ENCODE peak calls at places on chromosomes 4 and X, in five cellular contexts. U is HEK293T, F is neural crest cell, R is EL, B is substantia nigra. C is an unnamed sample.

GRCh38 chrX:55026143-55026542 is 4.6 kb downstream of the ALAS2 start:
- DNase-seq in U (no peak), F (no peak), R (no peak), B (no peak), C (no peak)

GRCh38 chr4:38661371-38661770 is 2.6 kb upstream of the KLF3 start:
- DNase-seq in U (no peak), F (no peak), R (no peak), B (no peak), C (no peak)

GRCh38 chr4:153602758-153603157 is 81.3 kb upstream of the TLR2 start:
- DNase-seq in U (no peak), F (no peak), R (no peak), B (no peak), C (no peak)

GRCh38 chr4:15920723-15921591 is 17.6 kb downstream of the FGFBP1 start:
- DNase-seq in U (no peak), F (no peak), R (peak; percentile 96), B (peak; percentile 12), C (peak; percentile 92)

GRCh38 chr4:8538076-8538702 is 42.0 kb upstream of the GPR78 start:
- DNase-seq in U (no peak), F (no peak), R (no peak), B (no peak), C (no peak)

GRCh38 chr4:48905363-48906015 is 1.1 kb downstream of the OCIAD2 start:
- DNase-seq in U (no peak), F (no peak), R (peak; percentile 49), B (no peak), C (peak; percentile 45)

GRCh38 chr4:8322794-8323704 is 53.5 kb downstream of the HTRA3 start:
- DNase-seq in U (no peak), F (no peak), R (no peak), B (no peak), C (no peak)

GRCh38 chr4:73727685-73728084 is 12.7 kb upstream of the CXCL8 start:
- DNase-seq in U (no peak), F (no peak), R (no peak), B (no peak), C (peak; percentile 72)

GRCh38 chrX:31854716-31855115 is 782.9 kb upstream of the FTHL17 start:
- DNase-seq in U (no peak), F (no peak), R (no peak), B (no peak), C (no peak)

GRCh38 chrX:71489540-71489939 is 43.4 kb upstream of the OGT start:
- DNase-seq in U (no peak), F (no peak), R (peak; percentile 2), B (no peak), C (no peak)

GRCh38 chrX:129961180-129962083 is 21.0 kb upstream of the BCORL1 start:
- DNase-seq in U (peak; percentile 76), F (peak; percentile 23), R (peak; percentile 48), B (no peak), C (peak; percentile 16)

GRCh38 chr4:37450911-37451310 is 206.4 kb downstream of the NWD2 start:
- DNase-seq in U (no peak), F (no peak), R (no peak), B (no peak), C (no peak)

GRCh38 chr4:4990857-4991540 is 28.3 kb downstream of the CYTL1 start:
- DNase-seq in U (no peak), F (no peak), R (peak; percentile 98), B (peak; percentile 67), C (peak; percentile 22)

GRCh38 chrX:119398974-119399771 is at the start of gene SLC25A43:
- DNase-seq in U (peak; percentile 57), F (peak; percentile 6), R (peak; percentile 42), B (no peak), C (peak; percentile 19)

GRCh38 chrX:155768036-155768769 is 112.9 kb upstream of the VAMP7 start:
- DNase-seq in U (no peak), F (no peak), R (peak; percentile 52), B (no peak), C (no peak)

GRCh38 chr4:84878090-84878489 is 88.4 kb downstream of the WDFY3 start:
- DNase-seq in U (no peak), F (no peak), R (peak; percentile 91), B (no peak), C (peak; percentile 85)

GRCh38 chr4:654526-654845 is 19.6 kb downstream of the ATP5ME start:
- DNase-seq in U (no peak), F (no peak), R (no peak), B (no peak), C (no peak)

GRCh38 chrX:36035550-36035949 is 116.0 kb downstream of the CFAP47 start:
- DNase-seq in U (no peak), F (no peak), R (no peak), B (no peak), C (no peak)

GRCh38 chr4:164904941-164905340 is 28.0 kb downstream of the APELA start:
- DNase-seq in U (no peak), F (no peak), R (no peak), B (no peak), C (no peak)

GRCh38 chr4:25687763-25688162 is 32.1 kb downstream of the SLC34A2 start:
- DNase-seq in U (no peak), F (no peak), R (no peak), B (no peak), C (no peak)

GRCh38 chr4:20422398-20422797 is 170.7 kb downstream of the SLIT2 start:
- DNase-seq in U (peak; percentile 43), F (peak; percentile 61), R (peak; percentile 48), B (no peak), C (peak; percentile 77)

GRCh38 chr4:69977582-69977981 is 12.1 kb upstream of the CSN2 start:
- DNase-seq in U (no peak), F (no peak), R (no peak), B (no peak), C (no peak)

GRCh38 chr4:79413486-79413885 is 5.5 kb upstream of the GK2 start:
- DNase-seq in U (no peak), F (no peak), R (no peak), B (no peak), C (no peak)

GRCh38 chr4:152981278-152981677 is 45.2 kb downstream of the FHDC1 start:
- DNase-seq in U (no peak), F (no peak), R (peak; percentile 34), B (no peak), C (no peak)

C was measured in dermis blood vessel endothelial cell.